ENCODE peak calls at places on chromosomes 4 and X, in ten cellular contexts. One of them, this sample, is unnamed.

GRCh38 chrX:149825424-149825823 is 43.7 kb downstream of the MAGEA9 start:
- DNase-seq in K562: peak; percentile 16
- DNase-seq in GM12878: no peak
- DNase-seq in MM.1S: peak; percentile 31
- DNase-seq in IMR-90: no peak
- DNase-seq in astrocyte: no peak
- DNase-seq in HepG2: peak; percentile 2
- DNase-seq in GM23248: peak; percentile 12
- DNase-seq in neural progenitor cell: peak; percentile 43
- DNase-seq in fibroblast of lung: no peak
- DNase-seq in this sample: peak; percentile 78

GRCh38 chrX:9676311-9676710 is 89.3 kb downstream of the GPR143 start:
- DNase-seq in neural progenitor cell: no peak
- DNase-seq in astrocyte: no peak
- DNase-seq in K562: no peak
- DNase-seq in IMR-90: no peak
- DNase-seq in MM.1S: no peak
- DNase-seq in fibroblast of lung: peak; percentile 15
- DNase-seq in GM23248: peak; percentile 32
- DNase-seq in GM12878: no peak
- DNase-seq in HepG2: no peak
- DNase-seq in this sample: no peak

GRCh38 chrX:31333181-31333831 is 261.5 kb upstream of the FTHL17 start:
- DNase-seq in GM23248: peak; percentile 49
- DNase-seq in K562: peak; percentile 7
- DNase-seq in MM.1S: no peak
- DNase-seq in neural progenitor cell: no peak
- DNase-seq in HepG2: no peak
- DNase-seq in GM12878: no peak
- DNase-seq in IMR-90: peak; percentile 84
- DNase-seq in astrocyte: peak; percentile 84
- DNase-seq in fibroblast of lung: peak; percentile 58
- DNase-seq in this sample: no peak

GRCh38 chrX:20056704-20057103 is 60.0 kb downstream of the MAP7D2 start:
- DNase-seq in GM23248: no peak
- DNase-seq in neural progenitor cell: peak; percentile 40
- DNase-seq in HepG2: no peak
- DNase-seq in K562: no peak
- DNase-seq in IMR-90: peak; percentile 41
- DNase-seq in GM12878: no peak
- DNase-seq in fibroblast of lung: no peak
- DNase-seq in astrocyte: peak; percentile 44
- DNase-seq in MM.1S: no peak
- DNase-seq in this sample: peak; percentile 51

GRCh38 chr4:141020801-141021261 is 112.4 kb downstream of the RNF150 start:
- DNase-seq in HepG2: no peak
- DNase-seq in IMR-90: peak; percentile 68
- DNase-seq in K562: no peak
- DNase-seq in neural progenitor cell: no peak
- DNase-seq in fibroblast of lung: peak; percentile 55
- DNase-seq in GM23248: peak; percentile 37
- DNase-seq in GM12878: no peak
- DNase-seq in astrocyte: peak; percentile 83
- DNase-seq in MM.1S: no peak
- DNase-seq in this sample: no peak

GRCh38 chrX:126064901-126065541 is 101.1 kb downstream of the DCAF12L2 start:
- DNase-seq in GM23248: no peak
- DNase-seq in neural progenitor cell: no peak
- DNase-seq in HepG2: no peak
- DNase-seq in GM12878: no peak
- DNase-seq in K562: no peak
- DNase-seq in IMR-90: no peak
- DNase-seq in astrocyte: no peak
- DNase-seq in MM.1S: no peak
- DNase-seq in fibroblast of lung: no peak
- DNase-seq in this sample: no peak

GRCh38 chr4:89352541-89352940 is 44.9 kb upstream of the GPRIN3 start:
- DNase-seq in HepG2: no peak
- DNase-seq in K562: no peak
- DNase-seq in astrocyte: no peak
- DNase-seq in MM.1S: no peak
- DNase-seq in IMR-90: no peak
- DNase-seq in GM12878: no peak
- DNase-seq in GM23248: no peak
- DNase-seq in fibroblast of lung: no peak
- DNase-seq in neural progenitor cell: no peak
- DNase-seq in this sample: no peak

GRCh38 chr4:23068756-23069155 is 376.0 kb downstream of the GBA3 start:
- DNase-seq in neural progenitor cell: no peak
- DNase-seq in GM12878: no peak
- DNase-seq in astrocyte: no peak
- DNase-seq in IMR-90: no peak
- DNase-seq in MM.1S: no peak
- DNase-seq in GM23248: no peak
- DNase-seq in fibroblast of lung: no peak
- DNase-seq in HepG2: no peak
- DNase-seq in K562: no peak
- DNase-seq in this sample: no peak

GRCh38 chr4:10283761-10284160 is 167.2 kb upstream of the WDR1 start:
- DNase-seq in fibroblast of lung: no peak
- DNase-seq in GM23248: no peak
- DNase-seq in K562: no peak
- DNase-seq in IMR-90: no peak
- DNase-seq in MM.1S: no peak
- DNase-seq in GM12878: no peak
- DNase-seq in neural progenitor cell: no peak
- DNase-seq in HepG2: no peak
- DNase-seq in astrocyte: no peak
- DNase-seq in this sample: no peak

GRCh38 chrX:11407331-11408110 is 114.3 kb downstream of the AMELX start:
- DNase-seq in MM.1S: no peak
- DNase-seq in GM12878: no peak
- DNase-seq in HepG2: no peak
- DNase-seq in fibroblast of lung: no peak
- DNase-seq in neural progenitor cell: no peak
- DNase-seq in K562: no peak
- DNase-seq in GM23248: no peak
- DNase-seq in astrocyte: peak; percentile 57
- DNase-seq in IMR-90: peak; percentile 23
- DNase-seq in this sample: no peak

GRCh38 chrX:72620550-72621145 is 48.0 kb upstream of the HDAC8 start:
- DNase-seq in neural progenitor cell: no peak
- DNase-seq in astrocyte: peak; percentile 84
- DNase-seq in GM12878: no peak
- DNase-seq in MM.1S: no peak
- DNase-seq in GM23248: peak; percentile 89
- DNase-seq in K562: peak; percentile 46
- DNase-seq in IMR-90: peak; percentile 89
- DNase-seq in HepG2: peak; percentile 2
- DNase-seq in fibroblast of lung: peak; percentile 91
- DNase-seq in this sample: no peak

GRCh38 chr4:109749388-109750082 is 19.7 kb upstream of the PLA2G12A start:
- DNase-seq in K562: no peak
- DNase-seq in MM.1S: no peak
- DNase-seq in GM23248: no peak
- DNase-seq in fibroblast of lung: no peak
- DNase-seq in neural progenitor cell: no peak
- DNase-seq in astrocyte: no peak
- DNase-seq in GM12878: no peak
- DNase-seq in IMR-90: no peak
- DNase-seq in HepG2: no peak
- DNase-seq in this sample: no peak

GRCh38 chr4:142881331-142881730 is 35.2 kb upstream of the INPP4B start:
- DNase-seq in astrocyte: no peak
- DNase-seq in MM.1S: no peak
- DNase-seq in K562: no peak
- DNase-seq in IMR-90: no peak
- DNase-seq in HepG2: no peak
- DNase-seq in GM12878: no peak
- DNase-seq in neural progenitor cell: no peak
- DNase-seq in fibroblast of lung: no peak
- DNase-seq in GM23248: no peak
- DNase-seq in this sample: no peak

GRCh38 chr4:81651500-81651899 is 179.8 kb upstream of the RASGEF1B start:
- DNase-seq in IMR-90: no peak
- DNase-seq in fibroblast of lung: no peak
- DNase-seq in neural progenitor cell: no peak
- DNase-seq in MM.1S: no peak
- DNase-seq in HepG2: no peak
- DNase-seq in GM12878: no peak
- DNase-seq in K562: no peak
- DNase-seq in astrocyte: peak; percentile 34
- DNase-seq in GM23248: peak; percentile 17
- DNase-seq in this sample: no peak

GRCh38 chr4:7254736-7255487 is 62.6 kb downstream of the SORCS2 start:
- DNase-seq in HepG2: no peak
- DNase-seq in fibroblast of lung: no peak
- DNase-seq in MM.1S: no peak
- DNase-seq in neural progenitor cell: no peak
- DNase-seq in IMR-90: no peak
- DNase-seq in K562: no peak
- DNase-seq in GM23248: peak; percentile 69
- DNase-seq in astrocyte: no peak
- DNase-seq in GM12878: peak; percentile 54
- DNase-seq in this sample: peak; percentile 98

GRCh38 chr4:85780664-85781063 is 305.7 kb downstream of the ARHGAP24 start:
- DNase-seq in GM23248: peak; percentile 69
- DNase-seq in IMR-90: no peak
- DNase-seq in MM.1S: no peak
- DNase-seq in neural progenitor cell: no peak
- DNase-seq in fibroblast of lung: no peak
- DNase-seq in HepG2: no peak
- DNase-seq in astrocyte: peak; percentile 61
- DNase-seq in GM12878: no peak
- DNase-seq in K562: no peak
- DNase-seq in this sample: peak; percentile 57
- H2AFZ ChIP-seq in GM23248: no peak overlapping the region
- H2AFZ ChIP-seq in IMR-90: no peak overlapping the region
- H2AFZ ChIP-seq in MM.1S: no peak overlapping the region
- H2AFZ ChIP-seq in neural progenitor cell: no peak overlapping the region
- H2AFZ ChIP-seq in fibroblast of lung: no peak overlapping the region
- H2AFZ ChIP-seq in HepG2: no peak overlapping the region
- H2AFZ ChIP-seq in astrocyte: no peak overlapping the region
- H2AFZ ChIP-seq in GM12878: no peak overlapping the region
- H2AFZ ChIP-seq in K562: no peak overlapping the region
- H2AFZ ChIP-seq in this sample: no peak overlapping the region

DNA sequence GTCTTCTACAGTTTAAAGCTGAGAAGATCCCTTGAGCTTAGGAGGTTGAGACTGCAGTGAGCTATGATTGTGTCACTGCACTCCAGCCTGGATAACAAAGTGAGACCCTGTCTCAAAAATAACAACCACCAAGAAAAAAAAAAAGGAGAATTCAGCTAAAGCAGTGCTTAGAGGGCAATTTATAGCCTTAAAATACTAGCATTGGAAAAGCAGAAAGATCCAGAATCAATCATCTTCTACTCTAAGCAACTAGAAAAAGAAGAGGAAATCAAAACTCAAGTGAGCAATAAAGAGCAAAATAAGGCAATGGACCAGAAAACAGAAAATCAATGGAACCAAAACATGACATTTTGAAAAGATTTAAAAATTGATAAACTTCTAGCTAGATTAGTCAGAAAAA is 639 bp upstream of the PI4K2B start:
- DNase-seq in astrocyte: no peak
- DNase-seq in GM23248: no peak
- DNase-seq in MM.1S: peak; percentile 38
- DNase-seq in neural progenitor cell: no peak
- DNase-seq in HepG2: no peak
- DNase-seq in K562: no peak
- DNase-seq in fibroblast of lung: no peak
- DNase-seq in GM12878: no peak
- DNase-seq in IMR-90: no peak
- DNase-seq in this sample: no peak
- H3K9ac ChIP-seq in astrocyte: no peak overlapping the region
- H3K9ac ChIP-seq in GM23248: no peak overlapping the region
- H3K9ac ChIP-seq in MM.1S: peak overlapping the region; percentile 59
- H3K9ac ChIP-seq in neural progenitor cell: no peak overlapping the region
- H3K9ac ChIP-seq in HepG2: no peak overlapping the region
- H3K9ac ChIP-seq in K562: no peak overlapping the region
- H3K9ac ChIP-seq in fibroblast of lung: no peak overlapping the region
- H3K9ac ChIP-seq in GM12878: peak overlapping the region; percentile 14
- H3K9ac ChIP-seq in IMR-90: no peak overlapping the region
- H3K9ac ChIP-seq in this sample: peak overlapping the region; percentile 43

GRCh38 chr4:14308229-14308651 is 680.7 kb upstream of the BOD1L1 start:
- DNase-seq in neural progenitor cell: no peak
- DNase-seq in HepG2: no peak
- DNase-seq in MM.1S: no peak
- DNase-seq in fibroblast of lung: no peak
- DNase-seq in astrocyte: no peak
- DNase-seq in GM12878: no peak
- DNase-seq in K562: no peak
- DNase-seq in IMR-90: no peak
- DNase-seq in GM23248: no peak
- DNase-seq in this sample: no peak
- H2AFZ ChIP-seq in neural progenitor cell: no peak overlapping the region
- H2AFZ ChIP-seq in HepG2: no peak overlapping the region
- H2AFZ ChIP-seq in MM.1S: no peak overlapping the region
- H2AFZ ChIP-seq in fibroblast of lung: no peak overlapping the region
- H2AFZ ChIP-seq in astrocyte: no peak overlapping the region
- H2AFZ ChIP-seq in GM12878: no peak overlapping the region
- H2AFZ ChIP-seq in K562: no peak overlapping the region
- H2AFZ ChIP-seq in IMR-90: no peak overlapping the region
- H2AFZ ChIP-seq in GM23248: no peak overlapping the region
- H2AFZ ChIP-seq in this sample: no peak overlapping the region

DNA sequence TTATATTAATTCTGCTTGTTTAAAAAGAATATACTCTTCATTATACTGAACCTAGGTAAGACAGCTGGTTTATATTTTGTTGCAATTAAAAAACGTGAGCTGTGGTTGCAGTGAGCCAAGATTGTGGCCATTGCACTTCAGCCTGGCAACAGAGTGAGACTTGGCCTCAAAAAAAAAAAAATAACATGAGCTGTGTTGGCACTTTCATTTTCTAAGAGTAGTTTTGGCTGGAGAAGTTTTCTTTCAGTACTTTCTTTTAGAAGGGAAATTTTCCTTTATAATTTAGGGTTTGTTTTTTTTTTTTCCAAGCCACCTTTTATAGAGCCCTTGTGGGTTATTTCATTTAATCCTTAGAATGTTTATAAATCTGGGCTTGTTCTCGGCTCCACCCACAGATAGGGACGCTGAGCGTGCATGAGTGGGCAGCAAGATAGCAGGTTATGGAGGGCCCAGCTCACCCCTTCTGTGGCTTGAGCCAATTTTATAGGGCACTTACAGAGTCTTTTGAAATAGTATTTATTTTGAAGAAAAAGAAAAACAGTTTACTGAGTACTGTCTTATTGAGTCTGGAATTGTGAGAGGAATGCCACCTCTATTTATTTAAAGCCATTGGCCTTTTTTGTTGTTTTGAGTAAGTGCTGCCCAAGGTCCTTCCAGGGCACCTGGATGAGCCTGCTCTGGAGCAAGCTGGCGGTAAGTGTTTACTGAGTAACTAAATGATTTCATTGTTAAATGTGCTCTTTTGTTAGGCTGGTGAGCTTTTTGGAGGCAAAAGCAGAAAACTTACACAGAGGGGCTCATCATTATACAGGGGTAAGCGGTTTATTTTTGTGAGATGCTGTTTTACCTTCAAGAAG is 60.9 kb downstream of the HTT start:
- DNase-seq in neural progenitor cell: no peak
- DNase-seq in IMR-90: no peak
- DNase-seq in MM.1S: peak; percentile 22
- DNase-seq in K562: no peak
- DNase-seq in GM12878: no peak
- DNase-seq in astrocyte: no peak
- DNase-seq in HepG2: peak; percentile 45
- DNase-seq in GM23248: peak; percentile 12
- DNase-seq in fibroblast of lung: no peak
- DNase-seq in this sample: no peak
- H3K9ac ChIP-seq in neural progenitor cell: no peak overlapping the region
- H3K9ac ChIP-seq in IMR-90: no peak overlapping the region
- H3K9ac ChIP-seq in MM.1S: no peak overlapping the region
- H3K9ac ChIP-seq in K562: no peak overlapping the region
- H3K9ac ChIP-seq in GM12878: no peak overlapping the region
- H3K9ac ChIP-seq in astrocyte: no peak overlapping the region
- H3K9ac ChIP-seq in HepG2: no peak overlapping the region
- H3K9ac ChIP-seq in GM23248: no peak overlapping the region
- H3K9ac ChIP-seq in fibroblast of lung: no peak overlapping the region
- H3K9ac ChIP-seq in this sample: no peak overlapping the region

This sample was measured in Karpas-422.